ENCODE peak calls at places on chromosome 22, in five cellular contexts. E is nephron progenitor cell, P is SHP77 treated with DMSO at 0.1 percent for 48 hours, W is LoVo, U is iPS-NIHi11. A is an unnamed sample.

GRCh38 chr22:39090426-39091064 is 6.5 kb upstream of the APOBEC3H start:
- DNase-seq in E (no peak), P (no peak), W (peak; percentile 13), U (no peak), A (no peak)

GRCh38 chr22:30219049-30219448 is 27.5 kb downstream of the LIF start:
- DNase-seq in E (no peak), P (no peak), W (no peak), U (no peak), A (no peak)

GRCh38 chr22:20994128-20994901 is 7.6 kb downstream of the THAP7 start:
- DNase-seq in E (no peak), P (no peak), W (no peak), U (no peak), A (no peak)

GRCh38 chr22:36775589-36775965 is 342 bp downstream of the IFT27 start:
- DNase-seq in E (peak; percentile 53), P (peak; percentile 3), W (peak; percentile 3), U (no peak), A (no peak)

GRCh38 chr22:29824677-29825076 is 13.4 kb downstream of the ASCC2 start:
- DNase-seq in E (no peak), P (no peak), W (no peak), U (no peak), A (no peak)

GRCh38 chr22:39356464-39356863 is 6.7 kb downstream of the SYNGR1 start:
- DNase-seq in E (no peak), P (peak; percentile 19), W (no peak), U (peak; percentile 9), A (no peak)

GRCh38 chr22:20087319-20088262 is 7.5 kb downstream of the DGCR8 start:
- DNase-seq in E (no peak), P (no peak), W (no peak), U (no peak), A (peak; percentile 33)

GRCh38 chr22:45710469-45710868 is 38.8 kb downstream of the ATXN10 start:
- DNase-seq in E (no peak), P (no peak), W (no peak), U (no peak), A (no peak)

GRCh38 chr22:38243007-38243775 is 29.6 kb downstream of the TMEM184B start:
- DNase-seq in E (peak; percentile 46), P (peak; percentile 87), W (no peak), U (no peak), A (no peak)

GRCh38 chr22:36454916-36455570 is 26.4 kb downstream of the TXN2 start:
- DNase-seq in E (peak; percentile 96), P (peak; percentile 83), W (peak; percentile 94), U (peak; percentile 99), A (peak; percentile 76)

GRCh38 chr22:26053737-26054316 is 115.4 kb upstream of the SEZ6L start:
- DNase-seq in E (no peak), P (no peak), W (no peak), U (peak; percentile 32), A (no peak)

GRCh38 chr22:39808087-39808486 is 85.5 kb downstream of the ENTHD1 start:
- DNase-seq in E (peak; percentile 15), P (no peak), W (peak; percentile 16), U (peak; percentile 68), A (no peak)

GRCh38 chr22:17761145-17761488 is 13.2 kb downstream of the BID start:
- DNase-seq in E (no peak), P (no peak), W (no peak), U (no peak), A (no peak)

GRCh38 chr22:25545117-25545516 is 19.4 kb upstream of the GRK3 start:
- DNase-seq in E (no peak), P (no peak), W (no peak), U (no peak), A (no peak)

GRCh38 chr22:37601540-37602442 is 6.8 kb upstream of the GGA1 start:
- DNase-seq in E (peak; percentile 52), P (peak; percentile 6), W (no peak), U (peak; percentile 86), A (no peak)

GRCh38 chr22:24703101-24703500 is 71.4 kb downstream of the PIWIL3 start:
- DNase-seq in E (no peak), P (peak; percentile 79), W (no peak), U (no peak), A (no peak)

GRCh38 chr22:50473088-50473487 is 1.7 kb downstream of the SBF1 start:
- DNase-seq in E (no peak), P (no peak), W (no peak), U (no peak), A (no peak)

GRCh38 chr22:20174785-20175596 is 24.1 kb upstream of the CCDC188 start:
- DNase-seq in E (no peak), P (no peak), W (no peak), U (peak; percentile 67), A (no peak)

GRCh38 chr22:49906071-49906798 is 12.0 kb downstream of the ALG12 start:
- DNase-seq in E (no peak), P (no peak), W (no peak), U (no peak), A (no peak)